ENCODE peak calls at places on chromosomes 2 and 18, in four cellular contexts. C is M059J, U is AG09319, D is DMS79 treated with DMSO at 0.1 percent for 48 hours. R is an unnamed sample.

GRCh38 chr2:208265371-208265806 is 666 bp upstream of the PIKFYVE start:
- DNase-seq in C (peak), U (no peak), D (peak), R (peak)

GRCh38 chr2:225995788-225996476 is 596.4 kb downstream of the NYAP2 start:
- DNase-seq in C (peak), U (no peak), D (no peak), R (no peak)

GRCh38 chr2:108637304-108637669 is 82.0 kb upstream of the RANBP2 start:
- DNase-seq in C (peak), U (peak), D (no peak), R (no peak)

GRCh38 chr2:28952806-28953190 is 28.3 kb upstream of the TOGARAM2 start:
- DNase-seq in C (peak), U (no peak), D (no peak), R (no peak)

GRCh38 chr18:27185025-27185763 is at the start of gene CHST9:
- DNase-seq in C (peak), U (no peak), D (no peak), R (no peak)

GRCh38 chr2:181404472-181404871 is 52.7 kb upstream of the ITGA4 start:
- DNase-seq in C (no peak), U (no peak), D (no peak), R (no peak)

GRCh38 chr18:10519999-10520935 is 5.6 kb upstream of the NAPG start:
- DNase-seq in C (peak), U (peak), D (peak), R (peak)

GRCh38 chr2:28224648-28225471 is 167.8 kb upstream of the FOSL2 start:
- DNase-seq in C (peak), U (peak), D (peak), R (no peak)

GRCh38 chr18:24300703-24301102 is 96.9 kb downstream of the OSBPL1A start:
- DNase-seq in C (no peak), U (no peak), D (no peak), R (no peak)

GRCh38 chr2:232539298-232540231 is at the start of gene CHRNG:
- DNase-seq in C (no peak), U (no peak), D (no peak), R (no peak)

GRCh38 chr18:50287028-50287440 is 458 bp downstream of the CXXC1 start:
- DNase-seq in C (no peak), U (no peak), D (no peak), R (no peak)

R was measured in activated CD8-positive, alpha-beta T cell treated with anti-CD3 and anti-CD28 coated beads, Interleukin-2, amount 10 ng/mL, durations not matched to agents 7 days and 5 days.